ENCODE peak calls at places on chromosomes 16 and 17, in four cellular contexts. One of them, this sample, is unnamed.

GRCh38 chr17:7001562-7001961 is 5.7 kb downstream of the ALOX12 start:
- DNase-seq in midbrain: no peak
- DNase-seq in choroid plexus epithelial cell: peak
- DNase-seq in C1 segment of cervical spinal cord: no peak
- DNase-seq in this sample: peak

GRCh38 chr16:72635104-72635503 is 412.8 kb downstream of the ZFHX3 start:
- DNase-seq in choroid plexus epithelial cell: no peak
- DNase-seq in C1 segment of cervical spinal cord: no peak
- DNase-seq in midbrain: no peak
- DNase-seq in this sample: no peak

GRCh38 chr16:79334127-79334526 is 266.4 kb downstream of the MAF start:
- DNase-seq in midbrain: no peak
- DNase-seq in C1 segment of cervical spinal cord: no peak
- DNase-seq in choroid plexus epithelial cell: no peak
- DNase-seq in this sample: peak

GRCh38 chr17:80277751-80278671 is 17.4 kb downstream of the RNF213 start:
- DNase-seq in C1 segment of cervical spinal cord: no peak
- DNase-seq in midbrain: peak
- DNase-seq in choroid plexus epithelial cell: peak
- DNase-seq in this sample: no peak

GRCh38 chr16:66049865-66050264 is 316.6 kb upstream of the CDH5 start:
- DNase-seq in midbrain: no peak
- DNase-seq in choroid plexus epithelial cell: no peak
- DNase-seq in C1 segment of cervical spinal cord: no peak
- DNase-seq in this sample: no peak

GRCh38 chr16:4261557-4262172 is 11.2 kb downstream of the TFAP4 start:
- DNase-seq in C1 segment of cervical spinal cord: no peak
- DNase-seq in midbrain: no peak
- DNase-seq in choroid plexus epithelial cell: no peak
- DNase-seq in this sample: peak

GRCh38 chr17:51056813-51057510 is 63.7 kb downstream of the SPAG9 start:
- DNase-seq in C1 segment of cervical spinal cord: no peak
- DNase-seq in midbrain: peak
- DNase-seq in choroid plexus epithelial cell: peak
- DNase-seq in this sample: peak

GRCh38 chr17:47810901-47811635 is 10.5 kb downstream of the OSBPL7 start:
- DNase-seq in C1 segment of cervical spinal cord: no peak
- DNase-seq in choroid plexus epithelial cell: no peak
- DNase-seq in midbrain: no peak
- DNase-seq in this sample: no peak

GRCh38 chr16:47644661-47645060 is 183.5 kb downstream of the PHKB start:
- DNase-seq in C1 segment of cervical spinal cord: no peak
- DNase-seq in choroid plexus epithelial cell: peak
- DNase-seq in midbrain: no peak
- DNase-seq in this sample: no peak

GRCh38 chr17:59837362-59838195 is 55.2 kb downstream of the TUBD1 start:
- DNase-seq in midbrain: peak
- DNase-seq in choroid plexus epithelial cell: peak
- DNase-seq in C1 segment of cervical spinal cord: no peak
- DNase-seq in this sample: peak

GRCh38 chr17:45246861-45247428 is 14.9 kb downstream of the SPATA32 start:
- DNase-seq in midbrain: no peak
- DNase-seq in C1 segment of cervical spinal cord: no peak
- DNase-seq in choroid plexus epithelial cell: no peak
- DNase-seq in this sample: no peak

GRCh38 chr17:17387461-17388362 is 84.5 kb downstream of the NT5M start:
- DNase-seq in midbrain: no peak
- DNase-seq in C1 segment of cervical spinal cord: no peak
- DNase-seq in choroid plexus epithelial cell: no peak
- DNase-seq in this sample: peak

GRCh38 chr17:19317359-19318095 is 45.0 kb downstream of the B9D1 start:
- DNase-seq in C1 segment of cervical spinal cord: peak
- DNase-seq in midbrain: peak
- DNase-seq in choroid plexus epithelial cell: peak
- DNase-seq in this sample: peak

GRCh38 chr17:80461527-80462166 is 14.8 kb downstream of the NPTX1 start:
- DNase-seq in C1 segment of cervical spinal cord: no peak
- DNase-seq in choroid plexus epithelial cell: no peak
- DNase-seq in midbrain: no peak
- DNase-seq in this sample: no peak

GRCh38 chr17:142876-143784 is 5.8 kb downstream of the SCGB1C2 start:
- DNase-seq in midbrain: no peak
- DNase-seq in choroid plexus epithelial cell: no peak
- DNase-seq in C1 segment of cervical spinal cord: no peak
- DNase-seq in this sample: no peak

GRCh38 chr17:2082003-2082862 is 27.3 kb downstream of the HIC1 start:
- DNase-seq in C1 segment of cervical spinal cord: no peak
- DNase-seq in choroid plexus epithelial cell: no peak
- DNase-seq in midbrain: no peak
- DNase-seq in this sample: no peak

GRCh38 chr17:60445144-60445543 is 22.9 kb downstream of the CHCT1 start:
- DNase-seq in midbrain: no peak
- DNase-seq in C1 segment of cervical spinal cord: no peak
- DNase-seq in choroid plexus epithelial cell: no peak
- DNase-seq in this sample: no peak

GRCh38 chr17:63966646-63967265 is 6.0 kb downstream of the SCN4A start:
- DNase-seq in midbrain: no peak
- DNase-seq in choroid plexus epithelial cell: no peak
- DNase-seq in C1 segment of cervical spinal cord: no peak
- DNase-seq in this sample: no peak

GRCh38 chr17:41098476-41098875 is 534 bp upstream of the KRTAP4-8 start:
- DNase-seq in C1 segment of cervical spinal cord: no peak
- DNase-seq in midbrain: no peak
- DNase-seq in choroid plexus epithelial cell: no peak
- DNase-seq in this sample: no peak

GRCh38 chr17:44733753-44734152 is 25.0 kb upstream of the ADAM11 start:
- DNase-seq in choroid plexus epithelial cell: peak
- DNase-seq in midbrain: no peak
- DNase-seq in C1 segment of cervical spinal cord: no peak
- DNase-seq in this sample: no peak

GRCh38 chr17:61353211-61353610 is 46.4 kb upstream of the TBX2 start:
- DNase-seq in midbrain: no peak
- DNase-seq in C1 segment of cervical spinal cord: no peak
- DNase-seq in choroid plexus epithelial cell: no peak
- DNase-seq in this sample: no peak

GRCh38 chr17:82931696-82932060 is 91.9 kb upstream of the ZNF750 start:
- DNase-seq in midbrain: peak
- DNase-seq in C1 segment of cervical spinal cord: no peak
- DNase-seq in choroid plexus epithelial cell: peak
- DNase-seq in this sample: no peak

GRCh38 chr17:58028591-58028990 is 21.5 kb upstream of the SRSF1 start:
- DNase-seq in choroid plexus epithelial cell: no peak
- DNase-seq in midbrain: no peak
- DNase-seq in C1 segment of cervical spinal cord: no peak
- DNase-seq in this sample: no peak

GRCh38 chr16:75227361-75228142 is 8.8 kb downstream of the CTRB1 start:
- DNase-seq in choroid plexus epithelial cell: no peak
- DNase-seq in midbrain: no peak
- DNase-seq in C1 segment of cervical spinal cord: no peak
- DNase-seq in this sample: no peak

GRCh38 chr17:27520571-27521185 is 64.4 kb downstream of the KSR1 start:
- DNase-seq in midbrain: peak
- DNase-seq in choroid plexus epithelial cell: no peak
- DNase-seq in C1 segment of cervical spinal cord: peak
- DNase-seq in this sample: no peak

GRCh38 chr17:41810659-41811548 is 845 bp downstream of the P3H4 start:
- DNase-seq in midbrain: no peak
- DNase-seq in C1 segment of cervical spinal cord: no peak
- DNase-seq in choroid plexus epithelial cell: no peak
- DNase-seq in this sample: no peak

GRCh38 chr17:79192503-79193500 is 118.2 kb downstream of the ENGASE start:
- DNase-seq in midbrain: peak
- DNase-seq in choroid plexus epithelial cell: peak
- DNase-seq in C1 segment of cervical spinal cord: no peak
- DNase-seq in this sample: peak

GRCh38 chr17:40024901-40025300 is 9.7 kb downstream of the CSF3 start:
- DNase-seq in choroid plexus epithelial cell: peak
- DNase-seq in C1 segment of cervical spinal cord: no peak
- DNase-seq in midbrain: no peak
- DNase-seq in this sample: no peak

GRCh38 chr16:22216191-22216831 is 10.2 kb downstream of the EEF2K start:
- DNase-seq in midbrain: no peak
- DNase-seq in choroid plexus epithelial cell: no peak
- DNase-seq in C1 segment of cervical spinal cord: no peak
- DNase-seq in this sample: no peak

GRCh38 chr16:20944861-20945390 is 44.4 kb downstream of the LYRM1 start:
- DNase-seq in C1 segment of cervical spinal cord: no peak
- DNase-seq in midbrain: no peak
- DNase-seq in choroid plexus epithelial cell: peak
- DNase-seq in this sample: peak

GRCh38 chr17:9956474-9957131 is 51.5 kb upstream of the RCVRN start:
- DNase-seq in midbrain: no peak
- DNase-seq in C1 segment of cervical spinal cord: no peak
- DNase-seq in choroid plexus epithelial cell: no peak
- DNase-seq in this sample: no peak

GRCh38 chr16:85369741-85370528 is 243.2 kb upstream of the GSE1 start:
- DNase-seq in midbrain: no peak
- DNase-seq in choroid plexus epithelial cell: peak
- DNase-seq in C1 segment of cervical spinal cord: peak
- DNase-seq in this sample: peak